ENCODE peak calls at places on chromosomes 1 and 21, in ten cellular contexts. C, I, E, G, L, W, D, R, T and V are unnamed samples.

GRCh38 chr1:31736675-31737074 is 27.5 kb downstream of the ADGRB2 start:
- DNase-seq in C (no peak), I (no peak), E (peak), G (no peak), L (no peak), W (no peak), D (no peak), R (peak), T (no peak), V (no peak)

GRCh38 chr1:187721216-187721615 is 892.5 kb downstream of the PLA2G4A start:
- DNase-seq in C (no peak), I (no peak), E (no peak), G (no peak), L (no peak), W (no peak), D (no peak), R (no peak), T (no peak), V (no peak)

GRCh38 chr1:175536921-175537320 is 206.5 kb downstream of the TNR start:
- DNase-seq in C (no peak), I (no peak), E (no peak), G (no peak), L (no peak), W (no peak), D (no peak), R (no peak), T (no peak), V (no peak)

GRCh38 chr1:25515033-25515432 is 28.4 kb upstream of the LDLRAP1 start:
- DNase-seq in C (no peak), I (no peak), E (no peak), G (no peak), L (no peak), W (no peak), D (no peak), R (no peak), T (no peak), V (no peak)

GRCh38 chr1:92262516-92262915 is 36.3 kb downstream of the GLMN start:
- DNase-seq in C (no peak), I (no peak), E (no peak), G (no peak), L (no peak), W (no peak), D (no peak), R (no peak), T (no peak), V (no peak)

GRCh38 chr1:14071581-14071980 is 371.6 kb downstream of the PRDM2 start:
- DNase-seq in C (no peak), I (no peak), E (no peak), G (no peak), L (no peak), W (no peak), D (no peak), R (no peak), T (no peak), V (no peak)

GRCh38 chr1:154304664-154305337 is 16.1 kb upstream of the AQP10 start:
- DNase-seq in C (no peak), I (no peak), E (peak), G (no peak), L (no peak), W (no peak), D (no peak), R (no peak), T (no peak), V (no peak)

GRCh38 chr1:21624577-21625389 is 44.4 kb downstream of the RAP1GAP start:
- DNase-seq in C (no peak), I (no peak), E (no peak), G (no peak), L (peak), W (no peak), D (no peak), R (no peak), T (no peak), V (no peak)

GRCh38 chr1:161033751-161034150 is 5.0 kb downstream of the TSTD1 start:
- DNase-seq in C (no peak), I (no peak), E (no peak), G (no peak), L (no peak), W (no peak), D (no peak), R (no peak), T (no peak), V (no peak)

GRCh38 chr1:206693029-206693428 is 8.3 kb downstream of the MAPKAPK2 start:
- DNase-seq in C (no peak), I (no peak), E (no peak), G (no peak), L (no peak), W (no peak), D (no peak), R (no peak), T (peak), V (no peak)

GRCh38 chr1:156157506-156157905 is 4.1 kb downstream of the SEMA4A start:
- DNase-seq in C (no peak), I (no peak), E (no peak), G (no peak), L (no peak), W (no peak), D (no peak), R (no peak), T (no peak), V (no peak)

GRCh38 chr1:76160225-76160624 is 85.7 kb downstream of the ST6GALNAC3 start:
- DNase-seq in C (no peak), I (no peak), E (no peak), G (no peak), L (no peak), W (no peak), D (no peak), R (no peak), T (no peak), V (no peak)

GRCh38 chr1:151292207-151293030 is 10.3 kb downstream of the ZNF687 start:
- DNase-seq in C (no peak), I (no peak), E (no peak), G (no peak), L (no peak), W (no peak), D (no peak), R (no peak), T (no peak), V (no peak)

GRCh38 chr1:150272379-150272840 is at the start of gene C1orf54:
- DNase-seq in C (peak), I (peak), E (no peak), G (no peak), L (peak), W (peak), D (no peak), R (no peak), T (peak), V (peak)

GRCh38 chr1:9730096-9730901 is 78.8 kb downstream of the PIK3CD start:
- DNase-seq in C (peak), I (no peak), E (no peak), G (no peak), L (no peak), W (no peak), D (no peak), R (no peak), T (no peak), V (no peak)

GRCh38 chr1:20551945-20552727 is at the start of gene FAM43B:
- DNase-seq in C (no peak), I (no peak), E (no peak), G (peak), L (peak), W (peak), D (no peak), R (no peak), T (no peak), V (peak)

GRCh38 chr1:74425669-74426068 is 86.7 kb downstream of the LRRC53 start:
- DNase-seq in C (no peak), I (no peak), E (no peak), G (no peak), L (no peak), W (no peak), D (no peak), R (no peak), T (no peak), V (no peak)

GRCh38 chr1:55052221-55053142 is 13.1 kb downstream of the PCSK9 start:
- DNase-seq in C (no peak), I (no peak), E (no peak), G (no peak), L (no peak), W (no peak), D (no peak), R (no peak), T (no peak), V (no peak)

GRCh38 chr1:240100351-240100750 is 8.7 kb downstream of the FMN2 start:
- DNase-seq in C (no peak), I (no peak), E (no peak), G (no peak), L (no peak), W (no peak), D (no peak), R (no peak), T (no peak), V (no peak)

GRCh38 chr1:164261691-164262240 is 297.2 kb upstream of the PBX1 start:
- DNase-seq in C (no peak), I (no peak), E (no peak), G (no peak), L (no peak), W (no peak), D (no peak), R (no peak), T (no peak), V (no peak)

GRCh38 chr1:28078680-28079626 is 9.5 kb downstream of the EYA3 start:
- DNase-seq in C (no peak), I (no peak), E (no peak), G (no peak), L (peak), W (no peak), D (no peak), R (no peak), T (no peak), V (no peak)

GRCh38 chr21:33023574-33024277 is 2.0 kb upstream of the OLIG2 start:
- DNase-seq in C (no peak), I (no peak), E (no peak), G (no peak), L (no peak), W (peak), D (no peak), R (no peak), T (no peak), V (no peak)

GRCh38 chr1:6287431-6287886 is 26.6 kb upstream of the GPR153 start:
- DNase-seq in C (no peak), I (peak), E (no peak), G (no peak), L (peak), W (no peak), D (no peak), R (no peak), T (peak), V (no peak)

GRCh38 chr1:79235221-79236002 is 228.9 kb upstream of the ADGRL4 start:
- DNase-seq in C (no peak), I (no peak), E (no peak), G (no peak), L (peak), W (peak), D (no peak), R (no peak), T (no peak), V (no peak)

GRCh38 chr1:109396971-109397370 is 747 bp downstream of the SORT1 start:
- DNase-seq in C (no peak), I (no peak), E (no peak), G (no peak), L (no peak), W (no peak), D (no peak), R (no peak), T (no peak), V (no peak)

GRCh38 chr1:16318544-16318943 is 33.7 kb downstream of the FBXO42 start:
- DNase-seq in C (peak), I (no peak), E (no peak), G (no peak), L (no peak), W (no peak), D (no peak), R (no peak), T (peak), V (no peak)

GRCh38 chr21:41373769-41374168 is 11.9 kb downstream of the MX2 start:
- DNase-seq in C (no peak), I (no peak), E (no peak), G (no peak), L (no peak), W (no peak), D (no peak), R (no peak), T (no peak), V (no peak)